ENCODE peak calls at places on chromosomes 3 and 15, in nine cellular contexts. L is midbrain; I is KBM-7; W is neural crest cell; D is dorsolateral prefrontal cortex; U is HS-27A; O is stimulated activated CD8-positive, alpha-beta memory T cell treated with anti-CD3 and anti-CD28 coated beads, Interleukin-7, amount 100 ng/mL, for 24 hours; E is A673; F is WTC11. Z is an unnamed sample.

GRCh38 chr15:66740802-66741201 is 38.8 kb downstream of the SMAD6 start:
- DNase-seq in L (no peak), W (no peak), E (no peak), D (no peak), I (no peak), O (no peak), U (no peak), F (no peak), Z (no peak)

GRCh38 chr3:170438836-170439235 is 20.2 kb downstream of the CLDN11 start:
- DNase-seq in U (no peak), O (no peak), D (no peak), L (no peak), I (no peak), F (no peak), W (no peak), E (no peak), Z (no peak)

GRCh38 chr15:64536244-64536836 is 76.0 kb downstream of the ZNF609 start:
- DNase-seq in E (peak), D (no peak), U (peak), F (no peak), O (no peak), L (no peak), I (peak), W (no peak), Z (no peak)

GRCh38 chr15:60389261-60390077 is 8.3 kb downstream of the ANXA2 start:
- DNase-seq in E (no peak), O (no peak), W (no peak), I (no peak), F (no peak), U (no peak), L (no peak), D (no peak), Z (no peak)

GRCh38 chr3:11820540-11821041 is 26.1 kb downstream of the TAMM41 start:
- DNase-seq in U (no peak), F (no peak), E (peak), O (no peak), I (no peak), W (no peak), D (no peak), L (no peak), Z (peak)

GRCh38 chr3:66819993-66820501 is 178.1 kb upstream of the KBTBD8 start:
- DNase-seq in D (peak), I (no peak), W (no peak), O (no peak), U (no peak), L (peak), F (no peak), E (no peak), Z (peak)

GRCh38 chr3:154122096-154122911 is 1.1 kb downstream of the ARHGEF26 start:
- DNase-seq in L (no peak), E (peak), F (peak), O (no peak), U (no peak), I (no peak), W (peak), D (no peak), Z (no peak)

GRCh38 chr3:14950274-14950673 is 2.9 kb downstream of the NR2C2 start:
- DNase-seq in O (no peak), F (no peak), U (no peak), D (no peak), L (no peak), E (no peak), I (peak), W (no peak), Z (no peak)

GRCh38 chr15:26394801-26395200 is 378.1 kb downstream of the GABRB3 start:
- DNase-seq in F (no peak), U (no peak), L (no peak), D (no peak), O (no peak), W (no peak), I (no peak), E (no peak), Z (no peak)